ENCODE peak calls at places on chromosomes 11 and 22, in eight cellular contexts. One of them, this sample, is unnamed.

GRCh38 chr11:9815486-9816136 is 151.7 kb downstream of the SWAP70 start:
- DNase-seq in astrocyte of the cerebellum: peak
- DNase-seq in cardiac fibroblast: peak
- DNase-seq in lower lobe of right lung: no peak
- DNase-seq in nephron progenitor cell: no peak
- DNase-seq in fibroblast of the aortic adventitia: peak
- DNase-seq in fibroblast of lung: peak
- DNase-seq in CD14-positive monocyte: no peak
- DNase-seq in this sample: no peak

GRCh38 chr11:36192723-36193619 is 96.3 kb downstream of the COMMD9 start:
- DNase-seq in astrocyte of the cerebellum: no peak
- DNase-seq in cardiac fibroblast: no peak
- DNase-seq in lower lobe of right lung: no peak
- DNase-seq in nephron progenitor cell: no peak
- DNase-seq in fibroblast of the aortic adventitia: no peak
- DNase-seq in fibroblast of lung: no peak
- DNase-seq in CD14-positive monocyte: no peak
- DNase-seq in this sample: no peak

GRCh38 chr11:118152552-118153471 is at the start of gene SCN4B:
- DNase-seq in astrocyte of the cerebellum: no peak
- DNase-seq in cardiac fibroblast: peak
- DNase-seq in lower lobe of right lung: peak
- DNase-seq in nephron progenitor cell: peak
- DNase-seq in fibroblast of the aortic adventitia: peak
- DNase-seq in fibroblast of lung: peak
- DNase-seq in CD14-positive monocyte: no peak
- DNase-seq in this sample: no peak

GRCh38 chr11:21814169-21814568 is 378.7 kb upstream of the ANO5 start:
- DNase-seq in astrocyte of the cerebellum: no peak
- DNase-seq in cardiac fibroblast: peak
- DNase-seq in lower lobe of right lung: no peak
- DNase-seq in nephron progenitor cell: no peak
- DNase-seq in fibroblast of the aortic adventitia: peak
- DNase-seq in fibroblast of lung: peak
- DNase-seq in CD14-positive monocyte: no peak
- DNase-seq in this sample: no peak

GRCh38 chr11:2096001-2096918 is 42.9 kb downstream of the IGF2 start:
- DNase-seq in astrocyte of the cerebellum: no peak
- DNase-seq in cardiac fibroblast: no peak
- DNase-seq in lower lobe of right lung: no peak
- DNase-seq in nephron progenitor cell: no peak
- DNase-seq in fibroblast of the aortic adventitia: peak
- DNase-seq in fibroblast of lung: peak
- DNase-seq in CD14-positive monocyte: no peak
- DNase-seq in this sample: no peak

GRCh38 chr11:249062-249461 is 12.3 kb downstream of the PSMD13 start:
- DNase-seq in astrocyte of the cerebellum: no peak
- DNase-seq in cardiac fibroblast: no peak
- DNase-seq in lower lobe of right lung: no peak
- DNase-seq in nephron progenitor cell: no peak
- DNase-seq in fibroblast of the aortic adventitia: no peak
- DNase-seq in fibroblast of lung: no peak
- DNase-seq in CD14-positive monocyte: no peak
- DNase-seq in this sample: no peak

GRCh38 chr11:125057370-125058060 is 5.6 kb upstream of the SLC37A2 start:
- DNase-seq in astrocyte of the cerebellum: no peak
- DNase-seq in cardiac fibroblast: no peak
- DNase-seq in lower lobe of right lung: no peak
- DNase-seq in nephron progenitor cell: no peak
- DNase-seq in fibroblast of the aortic adventitia: no peak
- DNase-seq in fibroblast of lung: no peak
- DNase-seq in CD14-positive monocyte: no peak
- DNase-seq in this sample: no peak

GRCh38 chr11:29173660-29174062 is 843.2 kb downstream of the KCNA4 start:
- DNase-seq in astrocyte of the cerebellum: peak
- DNase-seq in cardiac fibroblast: peak
- DNase-seq in lower lobe of right lung: no peak
- DNase-seq in nephron progenitor cell: no peak
- DNase-seq in fibroblast of the aortic adventitia: peak
- DNase-seq in fibroblast of lung: peak
- DNase-seq in CD14-positive monocyte: no peak
- DNase-seq in this sample: no peak

GRCh38 chr11:72786305-72787261 is 7.3 kb downstream of the STARD10 start:
- DNase-seq in astrocyte of the cerebellum: no peak
- DNase-seq in cardiac fibroblast: no peak
- DNase-seq in lower lobe of right lung: peak
- DNase-seq in nephron progenitor cell: no peak
- DNase-seq in fibroblast of the aortic adventitia: no peak
- DNase-seq in fibroblast of lung: no peak
- DNase-seq in CD14-positive monocyte: no peak
- DNase-seq in this sample: no peak

GRCh38 chr11:115872418-115872817 is 368.2 kb upstream of the CADM1 start:
- DNase-seq in astrocyte of the cerebellum: no peak
- DNase-seq in cardiac fibroblast: no peak
- DNase-seq in lower lobe of right lung: no peak
- DNase-seq in nephron progenitor cell: no peak
- DNase-seq in fibroblast of the aortic adventitia: no peak
- DNase-seq in fibroblast of lung: no peak
- DNase-seq in CD14-positive monocyte: no peak
- DNase-seq in this sample: no peak

GRCh38 chr22:19819911-19820879 is 34.5 kb downstream of the GNB1L start:
- DNase-seq in astrocyte of the cerebellum: no peak
- DNase-seq in cardiac fibroblast: no peak
- DNase-seq in lower lobe of right lung: peak
- DNase-seq in nephron progenitor cell: no peak
- DNase-seq in fibroblast of the aortic adventitia: no peak
- DNase-seq in fibroblast of lung: no peak
- DNase-seq in CD14-positive monocyte: peak
- DNase-seq in this sample: peak

GRCh38 chr11:86255896-86256295 is 11.3 kb downstream of the EED start:
- DNase-seq in astrocyte of the cerebellum: no peak
- DNase-seq in cardiac fibroblast: no peak
- DNase-seq in lower lobe of right lung: no peak
- DNase-seq in nephron progenitor cell: no peak
- DNase-seq in fibroblast of the aortic adventitia: no peak
- DNase-seq in fibroblast of lung: no peak
- DNase-seq in CD14-positive monocyte: no peak
- DNase-seq in this sample: no peak

GRCh38 chr11:64250875-64251721 is at the start of gene PLCB3:
- DNase-seq in astrocyte of the cerebellum: no peak
- DNase-seq in cardiac fibroblast: peak
- DNase-seq in lower lobe of right lung: peak
- DNase-seq in nephron progenitor cell: peak
- DNase-seq in fibroblast of the aortic adventitia: no peak
- DNase-seq in fibroblast of lung: peak
- DNase-seq in CD14-positive monocyte: peak
- DNase-seq in this sample: no peak

GRCh38 chr22:50729391-50730012 is 8.5 kb upstream of the ACR start:
- DNase-seq in astrocyte of the cerebellum: no peak
- DNase-seq in cardiac fibroblast: no peak
- DNase-seq in lower lobe of right lung: peak
- DNase-seq in nephron progenitor cell: no peak
- DNase-seq in fibroblast of the aortic adventitia: no peak
- DNase-seq in fibroblast of lung: no peak
- DNase-seq in CD14-positive monocyte: peak
- DNase-seq in this sample: peak

GRCh38 chr11:110296226-110297081 is at the start of gene RDX:
- DNase-seq in astrocyte of the cerebellum: peak
- DNase-seq in cardiac fibroblast: peak
- DNase-seq in lower lobe of right lung: peak
- DNase-seq in nephron progenitor cell: peak
- DNase-seq in fibroblast of the aortic adventitia: peak
- DNase-seq in fibroblast of lung: peak
- DNase-seq in CD14-positive monocyte: peak
- DNase-seq in this sample: peak

GRCh38 chr11:115408036-115408911 is 95.9 kb downstream of the CADM1 start:
- DNase-seq in astrocyte of the cerebellum: peak
- DNase-seq in cardiac fibroblast: peak
- DNase-seq in lower lobe of right lung: no peak
- DNase-seq in nephron progenitor cell: no peak
- DNase-seq in fibroblast of the aortic adventitia: no peak
- DNase-seq in fibroblast of lung: peak
- DNase-seq in CD14-positive monocyte: no peak
- DNase-seq in this sample: no peak

GRCh38 chr22:50220603-50221409 is 20.0 kb downstream of the SELENOO start:
- DNase-seq in astrocyte of the cerebellum: no peak
- DNase-seq in cardiac fibroblast: no peak
- DNase-seq in lower lobe of right lung: peak
- DNase-seq in nephron progenitor cell: no peak
- DNase-seq in fibroblast of the aortic adventitia: no peak
- DNase-seq in fibroblast of lung: no peak
- DNase-seq in CD14-positive monocyte: no peak
- DNase-seq in this sample: peak

DNA sequence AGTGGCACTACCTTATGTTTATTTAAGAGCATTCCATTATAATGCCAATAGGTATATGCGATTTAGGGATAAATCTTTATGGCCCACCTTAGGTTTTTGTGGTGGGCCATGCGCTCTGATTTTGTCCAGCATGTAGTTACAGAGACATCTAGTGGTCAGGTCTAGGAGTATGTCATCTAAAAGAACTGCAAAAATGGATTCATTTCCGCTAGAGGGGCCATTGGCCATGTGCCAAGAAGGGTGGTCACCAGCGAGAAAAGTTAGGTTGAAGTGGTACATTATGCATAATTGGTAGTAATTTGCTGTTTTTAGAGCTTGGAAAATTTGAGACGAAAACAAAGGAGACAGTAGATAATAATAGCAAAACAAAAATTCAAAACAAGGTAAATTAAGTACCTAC is 27.7 kb downstream of the LRRC4C start:
- DNase-seq in astrocyte of the cerebellum: no peak
- DNase-seq in cardiac fibroblast: no peak
- DNase-seq in lower lobe of right lung: no peak
- DNase-seq in nephron progenitor cell: peak
- DNase-seq in fibroblast of the aortic adventitia: no peak
- DNase-seq in fibroblast of lung: no peak
- DNase-seq in CD14-positive monocyte: no peak
- DNase-seq in this sample: no peak
- TF ChIP-seq CTCF in astrocyte of the cerebellum: peak
- TF ChIP-seq CTCF in cardiac fibroblast: peak
- TF ChIP-seq CTCF in lower lobe of right lung: peak
- TF ChIP-seq CTCF in nephron progenitor cell: peak
- TF ChIP-seq CTCF in fibroblast of the aortic adventitia: no peak
- TF ChIP-seq CTCF in fibroblast of lung: peak
- TF ChIP-seq CTCF in CD14-positive monocyte: no peak
- TF ChIP-seq CTCF in this sample: peak

GRCh38 chr22:37197451-37198289 is 9.6 kb upstream of the C1QTNF6 start:
- DNase-seq in astrocyte of the cerebellum: no peak
- DNase-seq in cardiac fibroblast: peak
- DNase-seq in lower lobe of right lung: peak
- DNase-seq in nephron progenitor cell: no peak
- DNase-seq in fibroblast of the aortic adventitia: peak
- DNase-seq in fibroblast of lung: peak
- DNase-seq in CD14-positive monocyte: peak
- DNase-seq in this sample: peak

GRCh38 chr22:37194750-37195149 is 6.7 kb upstream of the C1QTNF6 start:
- DNase-seq in astrocyte of the cerebellum: no peak
- DNase-seq in cardiac fibroblast: no peak
- DNase-seq in lower lobe of right lung: peak
- DNase-seq in nephron progenitor cell: no peak
- DNase-seq in fibroblast of the aortic adventitia: no peak
- DNase-seq in fibroblast of lung: no peak
- DNase-seq in CD14-positive monocyte: no peak
- DNase-seq in this sample: no peak

GRCh38 chr22:37195921-37196320 is 7.9 kb upstream of the C1QTNF6 start:
- DNase-seq in astrocyte of the cerebellum: no peak
- DNase-seq in cardiac fibroblast: peak
- DNase-seq in lower lobe of right lung: no peak
- DNase-seq in nephron progenitor cell: no peak
- DNase-seq in fibroblast of the aortic adventitia: peak
- DNase-seq in fibroblast of lung: peak
- DNase-seq in CD14-positive monocyte: peak
- DNase-seq in this sample: peak

GRCh38 chr22:37198290-37199102 is 10.4 kb upstream of the C1QTNF6 start:
- DNase-seq in astrocyte of the cerebellum: no peak
- DNase-seq in cardiac fibroblast: peak
- DNase-seq in lower lobe of right lung: peak
- DNase-seq in nephron progenitor cell: peak
- DNase-seq in fibroblast of the aortic adventitia: peak
- DNase-seq in fibroblast of lung: peak
- DNase-seq in CD14-positive monocyte: peak
- DNase-seq in this sample: peak

GRCh38 chr22:37196539-37197450 is 8.7 kb upstream of the C1QTNF6 start:
- DNase-seq in astrocyte of the cerebellum: peak
- DNase-seq in cardiac fibroblast: peak
- DNase-seq in lower lobe of right lung: peak
- DNase-seq in nephron progenitor cell: no peak
- DNase-seq in fibroblast of the aortic adventitia: peak
- DNase-seq in fibroblast of lung: peak
- DNase-seq in CD14-positive monocyte: peak
- DNase-seq in this sample: peak
- TF ChIP-seq CTCF in astrocyte of the cerebellum: no peak
- TF ChIP-seq CTCF in cardiac fibroblast: no peak
- TF ChIP-seq CTCF in lower lobe of right lung: no peak
- TF ChIP-seq CTCF in nephron progenitor cell: no peak
- TF ChIP-seq CTCF in fibroblast of the aortic adventitia: peak
- TF ChIP-seq CTCF in fibroblast of lung: no peak
- TF ChIP-seq CTCF in CD14-positive monocyte: no peak
- TF ChIP-seq CTCF in this sample: no peak

GRCh38 chr11:60915250-60915914 is 1.4 kb downstream of the TMEM109 start:
- DNase-seq in astrocyte of the cerebellum: no peak
- DNase-seq in cardiac fibroblast: peak
- DNase-seq in lower lobe of right lung: peak
- DNase-seq in nephron progenitor cell: peak
- DNase-seq in fibroblast of the aortic adventitia: peak
- DNase-seq in fibroblast of lung: peak
- DNase-seq in CD14-positive monocyte: peak
- DNase-seq in this sample: no peak
- TF ChIP-seq CTCF in astrocyte of the cerebellum: peak
- TF ChIP-seq CTCF in cardiac fibroblast: peak
- TF ChIP-seq CTCF in lower lobe of right lung: peak
- TF ChIP-seq CTCF in nephron progenitor cell: no peak
- TF ChIP-seq CTCF in fibroblast of the aortic adventitia: peak
- TF ChIP-seq CTCF in fibroblast of lung: peak
- TF ChIP-seq CTCF in CD14-positive monocyte: peak
- TF ChIP-seq CTCF in this sample: peak

DNA sequence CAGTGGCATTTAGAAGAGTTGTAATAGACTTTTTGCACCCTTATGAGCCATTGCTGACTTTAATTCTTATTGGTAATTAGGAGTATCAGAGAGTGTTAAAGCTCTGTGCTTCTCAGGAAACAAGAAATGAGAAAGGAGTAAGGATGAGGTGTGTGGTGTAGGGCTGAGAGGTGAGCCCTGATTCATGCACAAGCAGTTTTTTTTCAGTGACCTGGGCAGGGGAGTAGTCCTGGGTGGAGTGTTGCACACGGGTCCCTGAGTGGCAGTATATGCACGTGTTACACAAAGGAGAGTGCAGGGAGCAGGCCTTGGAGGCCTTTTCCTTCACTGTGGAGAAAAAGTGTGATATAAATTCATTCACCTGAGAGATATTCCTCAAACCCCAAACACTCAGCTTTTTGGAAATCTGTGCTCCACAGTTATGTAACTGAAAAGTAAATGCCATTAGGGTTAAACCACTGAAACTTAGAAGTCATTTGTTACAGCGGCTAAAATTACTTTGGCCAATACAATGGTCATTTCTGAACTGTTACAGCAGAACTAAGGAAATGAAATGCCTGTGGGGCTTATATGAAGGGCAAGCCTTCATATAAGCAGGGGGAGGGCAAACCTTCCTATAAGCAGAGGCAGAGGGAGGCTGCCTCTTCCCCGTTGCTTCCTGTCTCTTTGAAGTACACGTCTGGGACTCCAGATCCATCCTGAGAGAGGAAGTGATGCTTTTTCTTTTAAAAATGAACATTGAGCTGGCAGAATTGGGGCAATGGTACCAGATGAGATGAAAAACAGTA is 62.6 kb upstream of the OLFML1 start:
- DNase-seq in astrocyte of the cerebellum: no peak
- DNase-seq in cardiac fibroblast: no peak
- DNase-seq in lower lobe of right lung: no peak
- DNase-seq in nephron progenitor cell: no peak
- DNase-seq in fibroblast of the aortic adventitia: peak
- DNase-seq in fibroblast of lung: no peak
- DNase-seq in CD14-positive monocyte: no peak
- DNase-seq in this sample: no peak
- TF ChIP-seq CTCF in astrocyte of the cerebellum: no peak
- TF ChIP-seq CTCF in cardiac fibroblast: no peak
- TF ChIP-seq CTCF in lower lobe of right lung: no peak
- TF ChIP-seq CTCF in nephron progenitor cell: no peak
- TF ChIP-seq CTCF in fibroblast of the aortic adventitia: no peak
- TF ChIP-seq CTCF in fibroblast of lung: no peak
- TF ChIP-seq CTCF in CD14-positive monocyte: no peak
- TF ChIP-seq CTCF in this sample: no peak